ENCODE peak calls at places on chromosomes 4 and X, in six cellular contexts. One of them, this sample, is unnamed. For H3K36me3, the result is how much of the 10 kb centered on the place peaks cover.

GRCh38 chrX:49995021-49995731 is 72.8 kb downstream of the CLCN5 start:
- DNase-seq in stomach: no peak
- DNase-seq in prostate gland: no peak
- DNase-seq in suprapubic skin: no peak
- DNase-seq in esophagus muscularis mucosa: no peak
- DNase-seq in Panc1: peak
- DNase-seq in this sample: no peak

GRCh38 chrX:78517124-78517523 is 142.0 kb downstream of the RTL3 start:
- DNase-seq in stomach: no peak
- DNase-seq in prostate gland: no peak
- DNase-seq in suprapubic skin: no peak
- DNase-seq in esophagus muscularis mucosa: no peak
- DNase-seq in Panc1: no peak
- DNase-seq in this sample: no peak

GRCh38 chr4:19300213-19300612 is 951.5 kb upstream of the SLIT2 start:
- DNase-seq in stomach: no peak
- DNase-seq in prostate gland: no peak
- DNase-seq in suprapubic skin: no peak
- DNase-seq in esophagus muscularis mucosa: no peak
- DNase-seq in Panc1: no peak
- DNase-seq in this sample: no peak

GRCh38 chrX:37578045-37578444 is 6.6 kb downstream of the LANCL3 start:
- DNase-seq in stomach: no peak
- DNase-seq in prostate gland: no peak
- DNase-seq in suprapubic skin: no peak
- DNase-seq in esophagus muscularis mucosa: no peak
- DNase-seq in Panc1: no peak
- DNase-seq in this sample: no peak

GRCh38 chr4:33709247-33709646 is 2535.1 kb downstream of the ARAP2 start:
- DNase-seq in stomach: no peak
- DNase-seq in prostate gland: no peak
- DNase-seq in suprapubic skin: no peak
- DNase-seq in esophagus muscularis mucosa: no peak
- DNase-seq in Panc1: no peak
- DNase-seq in this sample: no peak

GRCh38 chrX:132480581-132481203 is 8.1 kb downstream of the MBNL3 start:
- DNase-seq in stomach: peak
- DNase-seq in prostate gland: peak
- DNase-seq in suprapubic skin: peak
- DNase-seq in esophagus muscularis mucosa: no peak
- DNase-seq in Panc1: no peak
- DNase-seq in this sample: no peak

GRCh38 chr4:108148316-108148715 is 20.4 kb downstream of the LEF1 start:
- DNase-seq in stomach: no peak
- DNase-seq in prostate gland: no peak
- DNase-seq in suprapubic skin: no peak
- DNase-seq in esophagus muscularis mucosa: no peak
- DNase-seq in Panc1: no peak
- DNase-seq in this sample: no peak

GRCh38 chr4:5383191-5383980 is 325.0 kb downstream of the EVC2 start:
- DNase-seq in stomach: no peak
- DNase-seq in prostate gland: no peak
- DNase-seq in suprapubic skin: no peak
- DNase-seq in esophagus muscularis mucosa: no peak
- DNase-seq in Panc1: no peak
- DNase-seq in this sample: no peak

GRCh38 chr4:86775061-86775460 is 74.1 kb downstream of the SLC10A6 start:
- DNase-seq in stomach: no peak
- DNase-seq in prostate gland: no peak
- DNase-seq in suprapubic skin: no peak
- DNase-seq in esophagus muscularis mucosa: no peak
- DNase-seq in Panc1: no peak
- DNase-seq in this sample: no peak

GRCh38 chr4:77818667-77819408 is at the start of gene CNOT6L:
- DNase-seq in stomach: peak
- DNase-seq in prostate gland: peak
- DNase-seq in suprapubic skin: peak
- DNase-seq in esophagus muscularis mucosa: peak
- DNase-seq in Panc1: no peak
- DNase-seq in this sample: peak

GRCh38 chrX:79367907-79368306 is 773 bp upstream of the ITM2A start:
- DNase-seq in stomach: no peak
- DNase-seq in prostate gland: no peak
- DNase-seq in suprapubic skin: no peak
- DNase-seq in esophagus muscularis mucosa: no peak
- DNase-seq in Panc1: no peak
- DNase-seq in this sample: no peak

GRCh38 chrX:153055827-153056748 is at the start of gene PNMA3:
- DNase-seq in stomach: no peak
- DNase-seq in prostate gland: no peak
- DNase-seq in suprapubic skin: no peak
- DNase-seq in esophagus muscularis mucosa: no peak
- DNase-seq in Panc1: no peak
- DNase-seq in this sample: no peak

GRCh38 chr4:162164881-162165528 is 1.2 kb upstream of the FSTL5 start:
- DNase-seq in stomach: no peak
- DNase-seq in prostate gland: no peak
- DNase-seq in suprapubic skin: no peak
- DNase-seq in esophagus muscularis mucosa: no peak
- DNase-seq in Panc1: no peak
- DNase-seq in this sample: no peak

GRCh38 chr4:46124773-46125172 is 919 bp upstream of the GABRG1 start:
- DNase-seq in stomach: no peak
- DNase-seq in prostate gland: no peak
- DNase-seq in suprapubic skin: no peak
- DNase-seq in esophagus muscularis mucosa: no peak
- DNase-seq in Panc1: no peak
- DNase-seq in this sample: no peak

GRCh38 chr4:41232406-41232805 is 18.1 kb upstream of the APBB2 start:
- DNase-seq in stomach: no peak
- DNase-seq in prostate gland: no peak
- DNase-seq in suprapubic skin: no peak
- DNase-seq in esophagus muscularis mucosa: peak
- DNase-seq in Panc1: no peak
- DNase-seq in this sample: no peak

GRCh38 chr4:2798399-2799301 is 5.8 kb downstream of the SH3BP2 start:
- DNase-seq in stomach: peak
- DNase-seq in prostate gland: no peak
- DNase-seq in suprapubic skin: peak
- DNase-seq in esophagus muscularis mucosa: no peak
- DNase-seq in Panc1: no peak
- DNase-seq in this sample: peak

GRCh38 chrX:95911062-95911461 is 773.6 kb upstream of the DIAPH2 start:
- DNase-seq in stomach: no peak
- DNase-seq in prostate gland: no peak
- DNase-seq in suprapubic skin: no peak
- DNase-seq in esophagus muscularis mucosa: no peak
- DNase-seq in Panc1: no peak
- DNase-seq in this sample: no peak

GRCh38 chr4:6402566-6403399 is 69.6 kb downstream of the PPP2R2C start:
- DNase-seq in stomach: no peak
- DNase-seq in prostate gland: no peak
- DNase-seq in suprapubic skin: no peak
- DNase-seq in esophagus muscularis mucosa: no peak
- DNase-seq in Panc1: no peak
- DNase-seq in this sample: no peak

GRCh38 chrX:67094061-67094460 is 449.8 kb upstream of the AR start:
- DNase-seq in stomach: no peak
- DNase-seq in prostate gland: no peak
- DNase-seq in suprapubic skin: no peak
- DNase-seq in esophagus muscularis mucosa: no peak
- DNase-seq in Panc1: no peak
- DNase-seq in this sample: no peak

GRCh38 chr4:136121431-136121830 is 1410.9 kb downstream of the PCDH18 start:
- DNase-seq in stomach: no peak
- DNase-seq in prostate gland: no peak
- DNase-seq in suprapubic skin: no peak
- DNase-seq in esophagus muscularis mucosa: no peak
- DNase-seq in Panc1: no peak
- DNase-seq in this sample: no peak

GRCh38 chr4:87108142-87108546 is 112.3 kb downstream of the KLHL8 start:
- DNase-seq in stomach: no peak
- DNase-seq in prostate gland: no peak
- DNase-seq in suprapubic skin: peak
- DNase-seq in esophagus muscularis mucosa: no peak
- DNase-seq in Panc1: peak
- DNase-seq in this sample: no peak

DNA sequence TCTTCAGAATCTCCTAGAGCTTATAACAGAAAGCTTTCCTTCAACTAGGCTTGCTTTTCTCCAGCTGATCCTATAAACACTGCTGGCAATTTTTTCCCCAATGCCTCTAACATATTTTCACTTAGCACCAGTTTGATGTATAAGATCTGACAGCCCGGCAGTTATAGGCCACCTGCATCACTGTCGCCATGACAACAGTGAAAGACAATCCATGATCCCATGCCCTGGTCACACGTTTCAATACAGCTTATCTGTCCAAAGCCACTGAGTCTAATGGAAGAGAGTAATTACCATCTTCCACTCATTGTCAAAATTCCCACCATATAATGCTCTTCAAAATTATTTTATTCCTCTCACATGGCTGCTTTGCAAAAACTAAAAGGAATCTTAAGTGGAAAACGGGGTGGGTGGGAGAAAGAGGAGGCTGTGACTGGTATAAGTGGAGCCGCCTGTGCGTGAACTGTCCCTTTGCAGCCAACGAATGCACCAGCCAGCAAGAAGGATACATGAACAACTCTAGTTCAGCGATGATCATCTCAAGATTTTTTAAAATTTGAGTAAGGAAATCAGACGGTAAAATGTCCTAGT is 44.3 kb downstream of the MAML3 start:
- DNase-seq in stomach: no peak
- DNase-seq in prostate gland: no peak
- DNase-seq in suprapubic skin: no peak
- DNase-seq in esophagus muscularis mucosa: no peak
- DNase-seq in Panc1: no peak
- DNase-seq in this sample: no peak
- TF ChIP-seq POLR2AphosphoS5 in stomach: no peak
- TF ChIP-seq POLR2AphosphoS5 in prostate gland: no peak
- TF ChIP-seq POLR2AphosphoS5 in suprapubic skin: no peak
- TF ChIP-seq POLR2AphosphoS5 in esophagus muscularis mucosa: no peak
- TF ChIP-seq POLR2AphosphoS5 in Panc1: no peak
- TF ChIP-seq POLR2AphosphoS5 in this sample: no peak

GRCh38 chr4:54281060-54281781 is 52.1 kb downstream of the PDGFRA start:
- DNase-seq in stomach: peak
- DNase-seq in prostate gland: peak
- DNase-seq in suprapubic skin: peak
- DNase-seq in esophagus muscularis mucosa: no peak
- DNase-seq in Panc1: no peak
- DNase-seq in this sample: peak
- H3K36me3 ChIP-seq in stomach: under half
- H3K36me3 ChIP-seq in prostate gland: under half
- H3K36me3 ChIP-seq in suprapubic skin: under half
- H3K36me3 ChIP-seq in esophagus muscularis mucosa: under half
- H3K36me3 ChIP-seq in Panc1: under half
- H3K36me3 ChIP-seq in this sample: under half

DNA sequence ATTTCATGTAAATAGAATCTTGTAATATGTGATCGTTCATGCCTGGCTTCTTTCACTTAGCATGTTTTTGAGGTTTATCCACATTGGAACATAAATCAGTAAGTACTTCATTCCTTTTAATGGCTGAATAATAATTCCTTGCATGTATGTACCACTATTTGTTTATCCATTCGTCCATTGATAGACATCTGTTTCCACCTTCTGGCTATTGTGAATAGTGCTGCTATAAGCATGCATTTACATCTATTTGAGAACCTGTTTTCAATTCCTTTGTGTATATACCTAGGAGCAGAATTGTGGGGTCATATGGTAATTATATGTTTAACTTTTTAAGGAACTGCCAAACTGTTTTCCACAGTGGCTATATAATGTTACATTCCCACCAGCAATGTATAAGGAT is 356.7 kb upstream of the DIPK2B start:
- DNase-seq in stomach: no peak
- DNase-seq in prostate gland: no peak
- DNase-seq in suprapubic skin: no peak
- DNase-seq in esophagus muscularis mucosa: no peak
- DNase-seq in Panc1: no peak
- DNase-seq in this sample: no peak
- TF ChIP-seq CTCF in stomach: no peak
- TF ChIP-seq CTCF in prostate gland: no peak
- TF ChIP-seq CTCF in suprapubic skin: no peak
- TF ChIP-seq CTCF in esophagus muscularis mucosa: no peak
- TF ChIP-seq CTCF in Panc1: peak
- TF ChIP-seq CTCF in this sample: no peak

DNA sequence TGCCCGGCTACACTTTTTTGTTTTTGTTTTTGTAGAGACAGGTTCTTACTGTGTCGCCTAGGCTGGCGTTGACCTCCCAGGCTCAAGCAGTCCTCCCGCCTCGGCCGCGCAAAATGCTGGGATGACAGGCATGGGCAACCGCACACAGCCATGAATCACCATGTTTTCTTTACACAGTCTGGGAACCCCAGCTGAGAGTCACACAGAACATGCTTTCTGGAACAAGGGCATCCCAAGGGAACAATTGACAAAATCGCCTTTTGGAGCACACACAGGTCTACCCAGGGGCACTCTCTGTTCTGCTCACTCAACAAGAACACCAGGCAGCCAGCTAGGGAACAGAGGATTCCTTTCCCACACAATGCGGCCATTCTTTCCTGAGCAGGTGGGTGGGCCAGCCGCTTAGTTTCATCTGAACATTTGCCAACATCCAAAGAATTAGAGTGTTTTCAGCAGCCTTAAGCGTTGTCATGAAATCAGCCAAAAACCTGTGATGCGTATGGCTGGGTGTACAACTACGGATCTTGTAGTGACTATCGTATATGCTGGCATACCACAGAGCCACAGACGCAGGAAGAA is 15.7 kb downstream of the PRKX start:
- DNase-seq in stomach: no peak
- DNase-seq in prostate gland: peak
- DNase-seq in suprapubic skin: no peak
- DNase-seq in esophagus muscularis mucosa: no peak
- DNase-seq in Panc1: no peak
- DNase-seq in this sample: peak
- TF ChIP-seq POLR2AphosphoS5 in stomach: no peak
- TF ChIP-seq POLR2AphosphoS5 in prostate gland: peak
- TF ChIP-seq POLR2AphosphoS5 in suprapubic skin: no peak
- TF ChIP-seq POLR2AphosphoS5 in esophagus muscularis mucosa: peak
- TF ChIP-seq POLR2AphosphoS5 in Panc1: no peak
- TF ChIP-seq POLR2AphosphoS5 in this sample: peak

This sample was measured in breast epithelium.